ENCODE peak calls at places on chromosomes 3 and 15, in nine cellular contexts. One of them, this sample, is unnamed.

GRCh38 chr3:13494463-13495350 is 14.6 kb downstream of the HDAC11 start:
- DNase-seq in foreskin fibroblast: peak
- DNase-seq in NCI-H460: peak
- DNase-seq in activated CD4-positive, alpha-beta T cell treated with anti-CD3 and anti-CD28 coated beads for 1 hour: no peak
- DNase-seq in heart right ventricle: no peak
- DNase-seq in PC-3: no peak
- DNase-seq in KBM-7: no peak
- DNase-seq in SJSA1: no peak
- DNase-seq in cerebellar nuclear complex: no peak
- DNase-seq in this sample: no peak

GRCh38 chr3:134463676-134464611 is 21.8 kb downstream of the ANAPC13 start:
- DNase-seq in foreskin fibroblast: peak
- DNase-seq in SJSA1: peak
- DNase-seq in PC-3: no peak
- DNase-seq in heart right ventricle: peak
- DNase-seq in KBM-7: no peak
- DNase-seq in activated CD4-positive, alpha-beta T cell treated with anti-CD3 and anti-CD28 coated beads for 1 hour: no peak
- DNase-seq in cerebellar nuclear complex: no peak
- DNase-seq in NCI-H460: no peak
- DNase-seq in this sample: peak

GRCh38 chr3:66220066-66220465 is 735 bp upstream of the SLC25A26 start:
- DNase-seq in activated CD4-positive, alpha-beta T cell treated with anti-CD3 and anti-CD28 coated beads for 1 hour: no peak
- DNase-seq in PC-3: no peak
- DNase-seq in KBM-7: peak
- DNase-seq in heart right ventricle: no peak
- DNase-seq in NCI-H460: no peak
- DNase-seq in cerebellar nuclear complex: no peak
- DNase-seq in SJSA1: no peak
- DNase-seq in foreskin fibroblast: peak
- DNase-seq in this sample: no peak

GRCh38 chr3:194277547-194278091 is 73.5 kb downstream of the CPN2 start:
- DNase-seq in NCI-H460: no peak
- DNase-seq in heart right ventricle: peak
- DNase-seq in cerebellar nuclear complex: no peak
- DNase-seq in SJSA1: no peak
- DNase-seq in foreskin fibroblast: peak
- DNase-seq in activated CD4-positive, alpha-beta T cell treated with anti-CD3 and anti-CD28 coated beads for 1 hour: no peak
- DNase-seq in PC-3: no peak
- DNase-seq in KBM-7: no peak
- DNase-seq in this sample: no peak

GRCh38 chr3:159448902-159449301 is 539.7 kb upstream of the IL12A start:
- DNase-seq in SJSA1: no peak
- DNase-seq in KBM-7: no peak
- DNase-seq in PC-3: no peak
- DNase-seq in NCI-H460: no peak
- DNase-seq in activated CD4-positive, alpha-beta T cell treated with anti-CD3 and anti-CD28 coated beads for 1 hour: no peak
- DNase-seq in heart right ventricle: no peak
- DNase-seq in foreskin fibroblast: no peak
- DNase-seq in cerebellar nuclear complex: no peak
- DNase-seq in this sample: no peak

GRCh38 chr3:18443670-18444596 is 18.8 kb upstream of the SATB1 start:
- DNase-seq in SJSA1: no peak
- DNase-seq in KBM-7: peak
- DNase-seq in foreskin fibroblast: peak
- DNase-seq in PC-3: peak
- DNase-seq in activated CD4-positive, alpha-beta T cell treated with anti-CD3 and anti-CD28 coated beads for 1 hour: no peak
- DNase-seq in NCI-H460: no peak
- DNase-seq in heart right ventricle: no peak
- DNase-seq in cerebellar nuclear complex: no peak
- DNase-seq in this sample: peak

GRCh38 chr15:91302588-91303439 is 202.8 kb downstream of the SV2B start:
- DNase-seq in PC-3: peak
- DNase-seq in cerebellar nuclear complex: peak
- DNase-seq in KBM-7: peak
- DNase-seq in SJSA1: no peak
- DNase-seq in foreskin fibroblast: peak
- DNase-seq in activated CD4-positive, alpha-beta T cell treated with anti-CD3 and anti-CD28 coated beads for 1 hour: no peak
- DNase-seq in heart right ventricle: peak
- DNase-seq in NCI-H460: peak
- DNase-seq in this sample: peak

GRCh38 chr3:141262306-141262705 is 30.7 kb downstream of the PXYLP1 start:
- DNase-seq in activated CD4-positive, alpha-beta T cell treated with anti-CD3 and anti-CD28 coated beads for 1 hour: no peak
- DNase-seq in foreskin fibroblast: peak
- DNase-seq in heart right ventricle: no peak
- DNase-seq in SJSA1: no peak
- DNase-seq in PC-3: no peak
- DNase-seq in cerebellar nuclear complex: no peak
- DNase-seq in KBM-7: no peak
- DNase-seq in NCI-H460: no peak
- DNase-seq in this sample: peak

GRCh38 chr3:44077267-44077666 is 164.4 kb upstream of the TOPAZ1 start:
- DNase-seq in KBM-7: no peak
- DNase-seq in foreskin fibroblast: peak
- DNase-seq in heart right ventricle: no peak
- DNase-seq in SJSA1: no peak
- DNase-seq in NCI-H460: no peak
- DNase-seq in cerebellar nuclear complex: no peak
- DNase-seq in PC-3: no peak
- DNase-seq in activated CD4-positive, alpha-beta T cell treated with anti-CD3 and anti-CD28 coated beads for 1 hour: no peak
- DNase-seq in this sample: no peak

GRCh38 chr3:72896996-72897757 is 9.3 kb downstream of the GXYLT2 start:
- DNase-seq in heart right ventricle: no peak
- DNase-seq in cerebellar nuclear complex: no peak
- DNase-seq in KBM-7: no peak
- DNase-seq in NCI-H460: no peak
- DNase-seq in PC-3: no peak
- DNase-seq in activated CD4-positive, alpha-beta T cell treated with anti-CD3 and anti-CD28 coated beads for 1 hour: no peak
- DNase-seq in SJSA1: no peak
- DNase-seq in foreskin fibroblast: peak
- DNase-seq in this sample: no peak

GRCh38 chr15:84616235-84616634 is 15.4 kb downstream of the ZSCAN2 start:
- DNase-seq in NCI-H460: no peak
- DNase-seq in activated CD4-positive, alpha-beta T cell treated with anti-CD3 and anti-CD28 coated beads for 1 hour: no peak
- DNase-seq in cerebellar nuclear complex: no peak
- DNase-seq in PC-3: no peak
- DNase-seq in heart right ventricle: no peak
- DNase-seq in foreskin fibroblast: no peak
- DNase-seq in SJSA1: no peak
- DNase-seq in KBM-7: peak
- DNase-seq in this sample: no peak

This sample was measured in HT1080.